ENCODE peak calls at places on chromosomes 11 and 22, in seven cellular contexts. One of them, this sample, is unnamed.

GRCh38 chr11:123584737-123585136 is 69.7 kb downstream of the SCN3B start:
- DNase-seq in Caco-2: no peak
- DNase-seq in neuronal stem cell: no peak
- DNase-seq in ovary: no peak
- DNase-seq in CD8-positive, alpha-beta memory T cell: no peak
- DNase-seq in uterus: no peak
- DNase-seq in right atrium auricular region: no peak
- DNase-seq in this sample: no peak

GRCh38 chr11:36002196-36002595 is 58.3 kb downstream of the LDLRAD3 start:
- DNase-seq in Caco-2: no peak
- DNase-seq in neuronal stem cell: peak; percentile 78
- DNase-seq in ovary: no peak
- DNase-seq in CD8-positive, alpha-beta memory T cell: no peak
- DNase-seq in uterus: no peak
- DNase-seq in right atrium auricular region: no peak
- DNase-seq in this sample: no peak

GRCh38 chr22:20746466-20747189 is 27.3 kb upstream of the SERPIND1 start:
- DNase-seq in Caco-2: no peak
- DNase-seq in neuronal stem cell: no peak
- DNase-seq in ovary: no peak
- DNase-seq in CD8-positive, alpha-beta memory T cell: no peak
- DNase-seq in uterus: no peak
- DNase-seq in right atrium auricular region: no peak
- DNase-seq in this sample: no peak

GRCh38 chr11:61118004-61118403 is 15.7 kb downstream of the CD5 start:
- DNase-seq in Caco-2: no peak
- DNase-seq in neuronal stem cell: no peak
- DNase-seq in ovary: no peak
- DNase-seq in CD8-positive, alpha-beta memory T cell: no peak
- DNase-seq in uterus: no peak
- DNase-seq in right atrium auricular region: no peak
- DNase-seq in this sample: no peak

GRCh38 chr11:134038897-134039470 is 29.9 kb upstream of the JAM3 start:
- DNase-seq in Caco-2: no peak
- DNase-seq in neuronal stem cell: no peak
- DNase-seq in ovary: no peak
- DNase-seq in CD8-positive, alpha-beta memory T cell: no peak
- DNase-seq in uterus: no peak
- DNase-seq in right atrium auricular region: no peak
- DNase-seq in this sample: no peak

GRCh38 chr11:65894034-65894591 is 3.6 kb downstream of the CCDC85B start:
- DNase-seq in Caco-2: no peak
- DNase-seq in neuronal stem cell: no peak
- DNase-seq in ovary: no peak
- DNase-seq in CD8-positive, alpha-beta memory T cell: peak; percentile 40
- DNase-seq in uterus: no peak
- DNase-seq in right atrium auricular region: no peak
- DNase-seq in this sample: no peak

GRCh38 chr11:28833670-28834069 is 725.5 kb downstream of the METTL15 start:
- DNase-seq in Caco-2: no peak
- DNase-seq in neuronal stem cell: no peak
- DNase-seq in ovary: no peak
- DNase-seq in CD8-positive, alpha-beta memory T cell: no peak
- DNase-seq in uterus: no peak
- DNase-seq in right atrium auricular region: no peak
- DNase-seq in this sample: no peak

GRCh38 chr11:85889676-85890579 is 34.7 kb downstream of the CCDC83 start:
- DNase-seq in Caco-2: peak; percentile 73
- DNase-seq in neuronal stem cell: no peak
- DNase-seq in ovary: no peak
- DNase-seq in CD8-positive, alpha-beta memory T cell: no peak
- DNase-seq in uterus: no peak
- DNase-seq in right atrium auricular region: no peak
- DNase-seq in this sample: no peak

GRCh38 chr22:22429374-22430108 is 79.0 kb downstream of the ZNF280B start:
- DNase-seq in Caco-2: no peak
- DNase-seq in neuronal stem cell: no peak
- DNase-seq in ovary: no peak
- DNase-seq in CD8-positive, alpha-beta memory T cell: no peak
- DNase-seq in uterus: no peak
- DNase-seq in right atrium auricular region: peak; percentile 40
- DNase-seq in this sample: no peak

GRCh38 chr11:11297578-11297977 is 55.5 kb downstream of the CSNK2A3 start:
- DNase-seq in Caco-2: no peak
- DNase-seq in neuronal stem cell: no peak
- DNase-seq in ovary: no peak
- DNase-seq in CD8-positive, alpha-beta memory T cell: no peak
- DNase-seq in uterus: no peak
- DNase-seq in right atrium auricular region: no peak
- DNase-seq in this sample: no peak

GRCh38 chr22:45469573-45470383 is 32.9 kb upstream of the FBLN1 start:
- DNase-seq in Caco-2: no peak
- DNase-seq in neuronal stem cell: no peak
- DNase-seq in ovary: peak; percentile 28
- DNase-seq in CD8-positive, alpha-beta memory T cell: no peak
- DNase-seq in uterus: no peak
- DNase-seq in right atrium auricular region: no peak
- DNase-seq in this sample: peak; percentile 59

GRCh38 chr11:79413258-79413657 is 27.6 kb downstream of the TENM4 start:
- DNase-seq in Caco-2: peak; percentile 57
- DNase-seq in neuronal stem cell: peak; percentile 15
- DNase-seq in ovary: peak; percentile 94
- DNase-seq in CD8-positive, alpha-beta memory T cell: no peak
- DNase-seq in uterus: peak; percentile 90
- DNase-seq in right atrium auricular region: peak; percentile 70
- DNase-seq in this sample: no peak

GRCh38 chr11:8558436-8558835 is 35.6 kb downstream of the STK33 start:
- DNase-seq in Caco-2: no peak
- DNase-seq in neuronal stem cell: no peak
- DNase-seq in ovary: no peak
- DNase-seq in CD8-positive, alpha-beta memory T cell: no peak
- DNase-seq in uterus: no peak
- DNase-seq in right atrium auricular region: no peak
- DNase-seq in this sample: no peak

GRCh38 chr11:126990716-126991480 is 9.7 kb downstream of the KIRREL3 start:
- DNase-seq in Caco-2: no peak
- DNase-seq in neuronal stem cell: no peak
- DNase-seq in ovary: no peak
- DNase-seq in CD8-positive, alpha-beta memory T cell: no peak
- DNase-seq in uterus: no peak
- DNase-seq in right atrium auricular region: no peak
- DNase-seq in this sample: no peak
- H3K4me1 ChIP-seq in Caco-2: no peaks in the 10 kb centered on the region
- H3K4me1 ChIP-seq in neuronal stem cell: peaks cover 7% of the 10 kb centered on the region
- H3K4me1 ChIP-seq in ovary: no peaks in the 10 kb centered on the region
- H3K4me1 ChIP-seq in CD8-positive, alpha-beta memory T cell: no peaks in the 10 kb centered on the region
- H3K4me1 ChIP-seq in uterus: no peaks in the 10 kb centered on the region
- H3K4me1 ChIP-seq in right atrium auricular region: no peaks in the 10 kb centered on the region
- H3K4me1 ChIP-seq in this sample: no peaks in the 10 kb centered on the region

GRCh38 chr11:122138759-122139594 is 23.0 kb upstream of the BLID start:
- DNase-seq in Caco-2: no peak
- DNase-seq in neuronal stem cell: no peak
- DNase-seq in ovary: no peak
- DNase-seq in CD8-positive, alpha-beta memory T cell: no peak
- DNase-seq in uterus: no peak
- DNase-seq in right atrium auricular region: no peak
- DNase-seq in this sample: no peak
- H3K4me3 ChIP-seq in Caco-2: no peak overlapping the region
- H3K4me3 ChIP-seq in neuronal stem cell: no peak overlapping the region
- H3K4me3 ChIP-seq in ovary: no peak overlapping the region
- H3K4me3 ChIP-seq in CD8-positive, alpha-beta memory T cell: no peak overlapping the region
- H3K4me3 ChIP-seq in uterus: no peak overlapping the region
- H3K4me3 ChIP-seq in right atrium auricular region: no peak overlapping the region
- H3K4me3 ChIP-seq in this sample: no peak overlapping the region

DNA sequence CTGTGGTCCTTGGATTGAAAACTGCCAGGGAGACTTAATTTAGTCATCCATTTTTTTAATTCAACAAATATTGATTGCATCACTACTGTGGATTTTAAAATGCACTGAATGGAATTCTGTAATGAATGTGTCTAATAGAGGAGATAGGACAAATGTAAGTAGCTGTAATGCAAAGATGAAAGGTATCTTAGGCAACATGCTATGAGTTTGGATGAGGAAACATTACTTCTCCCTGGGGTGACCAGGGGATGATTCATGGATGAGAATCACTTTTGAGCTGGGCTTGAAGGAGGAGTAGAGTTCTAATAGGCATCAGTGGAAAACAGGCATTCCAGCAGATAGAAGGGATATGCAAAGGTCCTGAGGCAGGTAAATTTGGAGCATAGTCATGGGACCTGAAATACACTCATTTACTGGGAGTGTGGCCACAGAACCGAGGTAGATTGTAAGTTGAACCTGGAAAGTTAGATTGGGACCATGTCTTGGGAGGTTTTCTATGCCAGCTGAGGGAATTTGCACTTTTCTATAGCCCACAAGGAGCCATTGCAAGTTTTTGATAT is 43.4 kb downstream of the PKNOX2 start:
- DNase-seq in Caco-2: no peak
- DNase-seq in neuronal stem cell: no peak
- DNase-seq in ovary: no peak
- DNase-seq in CD8-positive, alpha-beta memory T cell: no peak
- DNase-seq in uterus: no peak
- DNase-seq in right atrium auricular region: no peak
- DNase-seq in this sample: no peak
- H3K27me3 ChIP-seq in Caco-2: peaks cover 2% of the 10 kb centered on the region
- H3K27me3 ChIP-seq in neuronal stem cell: no peaks in the 10 kb centered on the region
- H3K27me3 ChIP-seq in ovary: no peaks in the 10 kb centered on the region
- H3K27me3 ChIP-seq in CD8-positive, alpha-beta memory T cell: peaks cover 6% of the 10 kb centered on the region
- H3K27me3 ChIP-seq in uterus: no peaks in the 10 kb centered on the region
- H3K27me3 ChIP-seq in right atrium auricular region: no peaks in the 10 kb centered on the region
- H3K27me3 ChIP-seq in this sample: no peaks in the 10 kb centered on the region

DNA sequence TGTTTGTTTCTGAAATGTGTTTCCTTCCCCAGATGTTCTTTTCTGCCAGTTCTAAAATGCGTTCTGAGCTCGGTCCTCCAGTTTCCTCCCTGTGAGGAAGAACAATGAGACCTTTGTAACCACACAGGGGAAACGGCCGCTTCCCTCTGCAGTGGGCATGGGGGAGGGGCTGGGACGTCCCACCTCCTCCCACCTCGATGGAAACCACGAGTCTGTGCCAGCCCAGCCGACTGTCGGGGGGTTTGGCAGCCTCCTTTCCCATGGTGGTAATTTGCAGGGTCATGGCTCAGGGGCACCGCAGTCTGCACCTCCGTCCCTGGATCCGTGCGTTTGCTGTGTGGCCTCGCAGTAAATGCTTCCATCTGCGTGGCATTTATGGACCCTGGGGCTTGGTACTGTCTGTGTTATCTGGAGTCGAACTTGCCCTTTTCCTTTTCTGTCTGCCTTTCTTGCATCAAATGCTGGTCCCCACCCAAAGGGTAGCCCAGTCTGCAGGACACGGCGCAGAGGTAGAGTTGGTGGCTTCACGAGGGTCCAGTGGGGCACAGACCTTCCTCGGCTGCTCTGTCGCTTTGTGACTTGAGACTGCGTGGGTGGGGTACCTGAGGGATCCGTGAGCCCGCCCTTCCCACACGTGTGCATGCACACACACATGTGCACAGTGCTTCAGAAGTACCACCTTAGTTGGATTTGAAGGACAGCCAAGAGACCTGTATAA is 16.1 kb downstream of the LRP5 start:
- DNase-seq in Caco-2: no peak
- DNase-seq in neuronal stem cell: peak; percentile 58
- DNase-seq in ovary: peak; percentile 57
- DNase-seq in CD8-positive, alpha-beta memory T cell: no peak
- DNase-seq in uterus: no peak
- DNase-seq in right atrium auricular region: no peak
- DNase-seq in this sample: peak; percentile 45
- H3K4me1 ChIP-seq in Caco-2: peaks cover 38% of the 10 kb centered on the region
- H3K4me1 ChIP-seq in neuronal stem cell: peaks cover 59% of the 10 kb centered on the region
- H3K4me1 ChIP-seq in ovary: peaks cover 22% of the 10 kb centered on the region
- H3K4me1 ChIP-seq in CD8-positive, alpha-beta memory T cell: peaks cover 60% of the 10 kb centered on the region
- H3K4me1 ChIP-seq in uterus: no peaks in the 10 kb centered on the region
- H3K4me1 ChIP-seq in right atrium auricular region: no peaks in the 10 kb centered on the region
- H3K4me1 ChIP-seq in this sample: no peaks in the 10 kb centered on the region

GRCh38 chr11:69636512-69636866 is 4.5 kb upstream of the CCND1 start:
- DNase-seq in Caco-2: peak; percentile 97
- DNase-seq in neuronal stem cell: peak; percentile 76
- DNase-seq in ovary: peak; percentile 70
- DNase-seq in CD8-positive, alpha-beta memory T cell: no peak
- DNase-seq in uterus: peak; percentile 53
- DNase-seq in right atrium auricular region: peak; percentile 86
- DNase-seq in this sample: peak; percentile 38

GRCh38 chr11:69636870-69637600 is 3.9 kb upstream of the CCND1 start:
- DNase-seq in Caco-2: peak; percentile 53
- DNase-seq in neuronal stem cell: no peak
- DNase-seq in ovary: no peak
- DNase-seq in CD8-positive, alpha-beta memory T cell: no peak
- DNase-seq in uterus: no peak
- DNase-seq in right atrium auricular region: no peak
- DNase-seq in this sample: no peak

GRCh38 chr11:69635210-69635609 is 5.7 kb upstream of the CCND1 start:
- DNase-seq in Caco-2: no peak
- DNase-seq in neuronal stem cell: no peak
- DNase-seq in ovary: no peak
- DNase-seq in CD8-positive, alpha-beta memory T cell: no peak
- DNase-seq in uterus: no peak
- DNase-seq in right atrium auricular region: no peak
- DNase-seq in this sample: no peak

GRCh38 chr11:69634590-69634989 is 6.4 kb upstream of the CCND1 start:
- DNase-seq in Caco-2: peak; percentile 37
- DNase-seq in neuronal stem cell: no peak
- DNase-seq in ovary: no peak
- DNase-seq in CD8-positive, alpha-beta memory T cell: no peak
- DNase-seq in uterus: no peak
- DNase-seq in right atrium auricular region: no peak
- DNase-seq in this sample: no peak

DNA sequence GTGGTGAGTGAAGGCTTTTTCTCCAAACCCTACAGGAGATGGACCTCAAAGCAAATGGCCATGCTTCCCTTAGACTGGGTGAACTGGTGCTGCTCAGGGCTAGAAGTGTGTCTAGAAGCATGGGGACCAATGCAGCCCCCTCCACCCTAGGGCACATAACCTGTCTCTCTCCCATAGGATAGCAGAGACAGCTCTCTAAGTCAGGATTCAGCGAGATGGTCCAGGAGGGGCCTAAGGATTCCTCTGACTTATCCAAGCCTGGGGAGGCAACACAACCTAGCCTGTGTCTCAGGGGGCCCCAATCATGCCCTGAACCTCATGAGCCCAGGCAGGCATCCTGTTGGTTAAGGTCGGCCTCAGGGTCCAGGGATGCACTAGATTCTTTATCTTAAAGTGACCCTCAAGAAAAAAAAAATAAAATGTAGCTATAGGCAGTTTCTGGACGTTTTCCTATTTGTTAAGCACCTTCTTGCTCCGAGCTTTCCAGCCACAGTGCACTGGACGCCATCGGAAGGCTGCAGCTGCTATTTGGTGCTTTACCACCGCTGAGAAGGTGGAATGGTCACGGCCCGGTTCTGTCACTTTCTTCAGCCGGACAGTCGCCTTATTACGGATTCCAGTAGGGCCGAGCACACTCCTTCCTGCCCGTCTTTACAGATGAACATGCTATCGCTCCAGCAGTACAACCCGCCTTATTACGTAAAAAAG is 5.0 kb upstream of the CCND1 start:
- DNase-seq in Caco-2: no peak
- DNase-seq in neuronal stem cell: no peak
- DNase-seq in ovary: no peak
- DNase-seq in CD8-positive, alpha-beta memory T cell: no peak
- DNase-seq in uterus: no peak
- DNase-seq in right atrium auricular region: no peak
- DNase-seq in this sample: no peak
- H3K4me3 ChIP-seq in Caco-2: peak overlapping the region; percentile 73
- H3K4me3 ChIP-seq in neuronal stem cell: peak overlapping the region; percentile 17
- H3K4me3 ChIP-seq in ovary: peak overlapping the region; percentile 3
- H3K4me3 ChIP-seq in CD8-positive, alpha-beta memory T cell: no peak overlapping the region
- H3K4me3 ChIP-seq in uterus: peak overlapping the region; percentile 28
- H3K4me3 ChIP-seq in right atrium auricular region: peak overlapping the region; percentile 25
- H3K4me3 ChIP-seq in this sample: no peak overlapping the region